ENCODE peak calls at places on chromosome 18, in nine cellular contexts. V, L, E, I, K, P, H, W and Y are unnamed samples.

GRCh38 chr18:74532511-74533025 is 1.7 kb upstream of the CNDP1 start:
- DNase-seq in V (no peak), E (no peak), I (no peak), K (peak; percentile 45), P (no peak), L (no peak), W (no peak), H (no peak), Y (no peak)

GRCh38 chr18:63002305-63002704 is 287.0 kb downstream of the PHLPP1 start:
- DNase-seq in L (no peak), E (no peak), I (no peak), H (peak; percentile 29), V (no peak), W (no peak), P (no peak), K (no peak), Y (no peak)

GRCh38 chr18:36744261-36744876 is 84.4 kb downstream of the TPGS2 start:
- DNase-seq in I (no peak), E (no peak), V (no peak), K (no peak), L (no peak), H (no peak), W (no peak), P (no peak), Y (no peak)

GRCh38 chr18:5297582-5297981 is 2.1 kb upstream of the ZBTB14 start:
- DNase-seq in L (no peak), W (no peak), I (no peak), H (no peak), P (no peak), V (no peak), K (no peak), E (no peak), Y (no peak)

GRCh38 chr18:45837283-45838070 is 12.0 kb downstream of the SIGLEC15 start:
- DNase-seq in K (no peak), L (no peak), P (no peak), I (peak; percentile 38), V (peak; percentile 93), H (no peak), E (peak; percentile 57), W (no peak), Y (no peak)

GRCh38 chr18:39732918-39733317 is 2167.3 kb upstream of the CELF4 start:
- DNase-seq in W (no peak), E (no peak), P (no peak), I (no peak), V (no peak), K (no peak), L (no peak), H (no peak), Y (no peak)

GRCh38 chr18:42446195-42446594 is 491.2 kb downstream of the PIK3C3 start:
- DNase-seq in H (no peak), I (no peak), K (no peak), E (no peak), P (no peak), W (no peak), V (no peak), L (no peak), Y (no peak)

GRCh38 chr18:61741881-61742280 is 150.9 kb downstream of the RNF152 start:
- DNase-seq in H (no peak), E (no peak), I (no peak), P (no peak), V (no peak), L (no peak), K (no peak), W (no peak), Y (no peak)

GRCh38 chr18:50096766-50097435 is 98.0 kb downstream of the MYO5B start:
- DNase-seq in W (no peak), K (no peak), V (no peak), L (no peak), I (peak; percentile 21), E (no peak), H (no peak), P (no peak), Y (no peak)

GRCh38 chr18:50094221-50094773 is 100.7 kb downstream of the MYO5B start:
- DNase-seq in L (no peak), H (no peak), E (no peak), W (no peak), P (no peak), I (no peak), V (no peak), K (no peak), Y (no peak)

GRCh38 chr18:50099725-50100414 is 95.1 kb downstream of the MYO5B start:
- DNase-seq in E (no peak), W (no peak), K (no peak), L (no peak), P (peak; percentile 40), I (no peak), V (no peak), H (no peak), Y (no peak)

GRCh38 chr18:50093366-50093765 is 101.6 kb downstream of the MYO5B start:
- DNase-seq in W (no peak), L (no peak), H (no peak), K (no peak), P (no peak), E (no peak), V (no peak), I (no peak), Y (no peak)

DNA sequence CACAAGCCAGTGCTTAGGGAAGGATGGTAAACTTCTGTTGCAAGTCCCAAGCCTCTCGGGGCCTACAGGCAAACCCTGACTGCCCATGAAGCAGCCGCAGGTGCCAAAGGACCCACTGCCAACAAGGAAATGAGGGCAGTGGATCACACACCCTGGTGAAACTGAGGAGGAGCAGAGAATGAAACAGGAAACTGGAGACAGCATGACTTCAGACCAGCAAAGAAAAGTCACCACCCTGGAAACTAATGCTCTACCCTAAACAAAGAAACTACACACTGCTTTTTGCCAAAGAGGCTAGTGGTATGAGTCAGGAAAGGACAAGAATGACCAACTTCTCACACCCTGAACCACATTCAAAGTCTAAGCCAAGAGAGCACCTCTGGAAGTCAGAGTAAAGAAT is 97.2 kb downstream of the MYO5B start:
- DNase-seq in L (peak; percentile 16), H (no peak), P (peak; percentile 57), K (no peak), E (no peak), W (no peak), I (peak; percentile 61), V (no peak), Y (no peak)
- TF ChIP-seq POLR2A in L (no peak), H (no peak), P (no peak), K (no peak), E (no peak), W (no peak), I (peak; percentile 24), V (no peak), Y (no peak)

DNA sequence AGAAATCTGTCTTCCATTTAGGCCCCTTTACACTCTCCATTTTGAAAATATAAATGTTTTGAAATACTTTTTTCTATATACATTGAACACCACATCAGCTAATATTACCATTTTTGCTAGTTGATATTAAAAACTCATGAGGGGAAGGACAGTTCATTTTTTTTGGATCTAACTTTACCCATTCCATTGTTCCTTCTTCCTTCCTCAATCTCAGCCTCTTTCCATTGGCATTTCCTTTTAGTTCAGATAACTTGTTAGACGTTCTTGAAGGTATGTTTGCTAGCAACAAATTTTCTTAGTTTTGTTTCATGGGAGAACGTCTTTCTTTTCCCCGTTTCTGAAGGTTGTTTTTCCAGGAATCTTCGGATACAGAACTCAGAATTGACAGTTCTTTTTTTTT is 759.0 kb downstream of the SOCS6 start:
- DNase-seq in I (no peak), L (no peak), K (no peak), E (no peak), P (no peak), V (no peak), W (no peak), H (no peak), Y (no peak)
- TF ChIP-seq POLR2A in I (no peak), L (no peak), K (no peak), E (no peak), P (no peak), V (no peak), W (no peak), H (no peak), Y (no peak)

DNA sequence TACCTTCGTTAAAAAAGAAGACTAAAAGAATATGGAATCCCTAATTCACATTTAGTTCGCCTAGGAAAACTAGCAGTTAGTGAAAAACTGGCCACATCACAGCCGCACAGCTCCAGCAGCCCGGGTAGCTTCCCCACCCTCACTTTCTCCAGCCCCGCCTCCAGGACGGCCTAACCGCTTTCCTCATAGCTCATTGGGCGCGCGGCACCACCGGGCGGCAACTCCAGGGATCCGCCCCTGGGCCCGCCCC is 193 bp upstream of the MIB1 start:
- DNase-seq in H (no peak), K (peak; percentile 99), P (peak; percentile 97), V (peak; percentile 98), L (no peak), I (peak; percentile 99), E (peak; percentile 98), W (peak; percentile 86), Y (peak; percentile 72)
- TF ChIP-seq POLR2A in H (no peak), K (no peak), P (no peak), V (no peak), L (no peak), I (no peak), E (no peak), W (no peak), Y (no peak)

GRCh38 chr18:3595282-3596273 is 145.6 kb downstream of the TGIF1 start:
- DNase-seq in P (peak; percentile 74), L (no peak), K (peak; percentile 82), V (no peak), W (no peak), I (peak; percentile 44), E (peak; percentile 79), H (no peak), Y (no peak)

GRCh38 chr18:3594760-3595241 is 144.8 kb downstream of the TGIF1 start:
- DNase-seq in V (no peak), E (peak; percentile 42), H (no peak), W (no peak), L (no peak), K (no peak), I (peak; percentile 47), P (no peak), Y (no peak)

GRCh38 chr18:3593381-3593903 is 143.5 kb downstream of the TGIF1 start:
- DNase-seq in K (no peak), L (no peak), H (no peak), E (peak; percentile 71), W (no peak), V (no peak), P (no peak), I (no peak), Y (peak; percentile 63)

GRCh38 chr18:3592864-3593263 is 142.9 kb downstream of the TGIF1 start:
- DNase-seq in L (no peak), K (no peak), I (no peak), P (no peak), H (no peak), E (no peak), V (no peak), W (no peak), Y (no peak)

DNA sequence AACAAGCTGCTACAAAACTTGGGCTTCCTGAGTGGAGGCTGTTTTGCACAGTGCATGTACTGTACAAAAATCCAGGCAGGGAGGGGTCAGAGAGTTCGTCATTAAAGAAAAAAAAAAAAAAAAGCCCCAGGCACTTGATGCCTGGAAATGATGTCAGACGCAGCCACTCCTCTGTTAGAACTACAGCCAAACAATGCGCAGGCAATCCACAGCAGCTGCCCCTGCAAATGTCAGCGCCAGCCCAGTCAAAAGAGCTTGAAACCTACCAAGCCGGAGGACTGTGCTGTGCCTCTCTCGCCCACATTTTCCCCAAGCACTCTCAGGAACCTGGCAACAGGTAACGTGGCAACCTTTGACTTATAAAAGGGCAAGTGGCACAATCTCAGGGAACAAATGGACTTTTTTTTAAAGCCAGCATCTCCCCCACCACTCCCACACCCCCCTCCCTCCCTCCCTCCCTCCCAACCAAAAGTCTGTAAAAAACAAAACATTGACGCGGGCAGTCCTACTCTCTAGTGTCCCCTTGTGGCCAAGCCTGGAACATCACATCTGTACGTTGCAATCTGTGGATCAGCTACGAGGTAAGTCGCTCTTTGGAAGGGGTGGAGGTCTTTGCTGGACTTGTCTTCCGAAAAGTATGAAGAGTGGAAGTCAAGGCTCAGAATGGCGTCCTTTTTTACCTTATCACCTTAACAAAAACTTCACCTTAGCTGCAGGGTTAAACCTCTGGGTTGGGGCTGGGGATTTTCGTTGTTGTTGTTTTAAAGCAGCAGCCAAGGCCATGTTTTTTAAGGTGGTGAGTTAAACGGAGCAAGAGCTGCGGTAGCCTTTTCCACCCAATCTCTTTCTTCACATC is 144.2 kb downstream of the TGIF1 start:
- DNase-seq in I (peak; percentile 92), E (peak; percentile 92), H (peak; percentile 93), K (peak; percentile 95), W (peak; percentile 41), V (no peak), P (peak; percentile 77), L (peak; percentile 95), Y (peak; percentile 50)
- TF ChIP-seq POLR2A in I (peak; percentile 80), E (peak; percentile 77), H (peak; percentile 75), K (no peak), W (peak; percentile 75), V (no peak), P (peak; percentile 65), L (no peak), Y (peak; percentile 23)